ENCODE peak calls at places on chromosomes 11 and 22, in four cellular contexts. M, R, S and W are unnamed samples.

GRCh38 chr11:117223741-117224685 is 7.9 kb downstream of the PCSK7 start:
- DNase-seq in M (no peak), R (no peak), S (no peak), W (peak; percentile 86)

GRCh38 chr22:39176067-39176621 is 23.7 kb upstream of the CBX7 start:
- DNase-seq in M (peak; percentile 72), R (peak; percentile 87), S (no peak), W (no peak)

GRCh38 chr11:17559341-17560087 is 12.5 kb downstream of the OTOG start:
- DNase-seq in M (no peak), R (peak; percentile 2), S (no peak), W (no peak)

GRCh38 chr22:44603774-44604173 is 98.2 kb upstream of the PRR5 start:
- DNase-seq in M (no peak), R (no peak), S (no peak), W (no peak)

GRCh38 chr11:117490019-117490679 is 162.5 kb downstream of the CEP164 start:
- DNase-seq in M (no peak), R (no peak), S (no peak), W (no peak)

GRCh38 chr22:40525250-40525884 is 111.2 kb downstream of the MRTFA start:
- DNase-seq in M (peak; percentile 31), R (peak; percentile 64), S (no peak), W (peak; percentile 26)

GRCh38 chr11:71329731-71330130 is 77.4 kb upstream of the SHANK2 start:
- DNase-seq in M (no peak), R (no peak), S (no peak), W (no peak)

GRCh38 chr11:132099692-132100091 is 729.3 kb downstream of the NTM start:
- DNase-seq in M (no peak), R (peak; percentile 76), S (no peak), W (peak; percentile 1)

GRCh38 chr11:126098204-126098769 is 35.6 kb upstream of the CDON start:
- DNase-seq in M (no peak), R (no peak), S (no peak), W (no peak)

GRCh38 chr22:20549232-20549841 is 41.9 kb downstream of the MED15 start:
- DNase-seq in M (no peak), R (no peak), S (no peak), W (peak; percentile 49)
- TF ChIP-seq CREM in M (no peak), R (no peak), S (no peak), W (no peak)

DNA sequence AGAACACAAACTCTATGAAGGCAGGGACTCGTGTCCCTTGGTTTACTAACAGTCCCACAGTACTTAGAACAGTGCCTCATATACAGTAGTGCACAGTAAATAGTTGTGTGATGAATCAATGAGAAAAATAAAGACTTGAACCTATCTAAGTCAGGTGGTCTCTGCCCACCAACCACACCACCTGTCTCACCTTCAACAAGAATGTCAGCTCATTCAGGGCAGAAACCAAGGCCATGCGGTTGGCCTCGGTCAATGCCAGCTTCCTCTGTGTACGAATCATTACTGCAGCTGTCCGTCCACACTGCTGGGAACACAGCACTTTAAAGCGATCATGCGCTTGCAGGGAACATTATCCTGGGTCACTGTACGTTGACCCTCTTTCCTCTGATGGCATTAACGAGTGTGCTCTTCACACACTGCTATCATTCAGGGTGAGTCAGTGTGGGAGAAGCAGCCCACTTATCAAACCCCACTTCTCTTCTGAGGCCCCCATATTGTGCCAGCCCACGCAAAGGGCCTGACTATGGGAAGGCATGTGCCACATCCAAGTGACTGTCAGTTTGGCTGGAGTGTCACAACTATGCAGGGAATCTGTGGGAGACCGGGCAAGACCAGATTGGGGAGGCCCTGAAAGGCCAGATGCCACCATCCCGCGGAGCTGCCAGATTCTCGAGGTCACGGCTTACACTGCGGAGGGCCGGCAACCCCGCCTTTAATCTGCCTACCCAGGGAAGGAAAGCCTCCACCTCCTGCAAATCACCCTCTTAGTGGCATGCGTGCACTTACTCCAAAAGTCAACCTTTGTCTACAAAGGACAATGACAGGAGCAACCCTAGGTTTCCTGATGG is 36.1 kb downstream of the LARGE1 start:
- DNase-seq in M (peak; percentile 15), R (no peak), S (no peak), W (no peak)
- TF ChIP-seq CREM in M (no peak), R (no peak), S (no peak), W (no peak)

GRCh38 chr11:115761817-115762216 is 257.6 kb upstream of the CADM1 start:
- DNase-seq in M (no peak), R (no peak), S (no peak), W (no peak)

GRCh38 chr11:115769891-115770290 is 265.7 kb upstream of the CADM1 start:
- DNase-seq in M (no peak), R (no peak), S (no peak), W (no peak)

GRCh38 chr11:115761348-115761747 is 257.1 kb upstream of the CADM1 start:
- DNase-seq in M (no peak), R (no peak), S (no peak), W (no peak)

GRCh38 chr11:115764172-115764571 is 260.0 kb upstream of the CADM1 start:
- DNase-seq in M (no peak), R (no peak), S (no peak), W (no peak)

GRCh38 chr11:115765803-115766239 is 261.6 kb upstream of the CADM1 start:
- DNase-seq in M (no peak), R (no peak), S (no peak), W (no peak)
- TF ChIP-seq CREM in M (no peak), R (no peak), S (no peak), W (no peak)

GRCh38 chr11:112352907-112353306 is 92.2 kb upstream of the PLET1 start:
- DNase-seq in M (no peak), R (no peak), S (no peak), W (no peak)

GRCh38 chr11:112354364-112354763 is 93.7 kb upstream of the PLET1 start:
- DNase-seq in M (no peak), R (no peak), S (no peak), W (no peak)

GRCh38 chr11:112361396-112361795 is 100.7 kb upstream of the PLET1 start:
- DNase-seq in M (no peak), R (no peak), S (no peak), W (no peak)

GRCh38 chr11:112357488-112357887 is 96.8 kb upstream of the PLET1 start:
- DNase-seq in M (no peak), R (no peak), S (no peak), W (no peak)

DNA sequence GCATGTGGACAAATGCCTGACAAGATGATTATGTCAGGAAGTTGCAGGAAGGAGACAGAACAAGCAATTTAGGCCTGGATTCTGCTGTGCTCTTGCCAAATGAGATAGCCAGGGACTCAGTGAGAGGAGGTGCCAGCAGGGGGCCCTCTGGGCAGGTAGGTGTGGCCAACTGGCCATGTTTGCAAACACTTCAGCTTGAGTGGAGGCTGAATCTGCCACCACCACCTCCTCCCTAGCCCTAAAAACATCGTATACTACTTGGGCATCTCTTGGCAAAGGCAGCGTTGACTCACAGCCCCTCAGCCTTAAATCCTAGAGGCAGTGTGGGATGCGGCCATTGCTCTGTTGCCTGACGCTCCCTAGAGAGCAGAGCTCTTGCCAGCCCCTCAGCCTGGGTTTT is 95.1 kb upstream of the PLET1 start:
- DNase-seq in M (no peak), R (peak; percentile 61), S (no peak), W (peak; percentile 38)
- TF ChIP-seq CREM in M (no peak), R (no peak), S (no peak), W (no peak)

DNA sequence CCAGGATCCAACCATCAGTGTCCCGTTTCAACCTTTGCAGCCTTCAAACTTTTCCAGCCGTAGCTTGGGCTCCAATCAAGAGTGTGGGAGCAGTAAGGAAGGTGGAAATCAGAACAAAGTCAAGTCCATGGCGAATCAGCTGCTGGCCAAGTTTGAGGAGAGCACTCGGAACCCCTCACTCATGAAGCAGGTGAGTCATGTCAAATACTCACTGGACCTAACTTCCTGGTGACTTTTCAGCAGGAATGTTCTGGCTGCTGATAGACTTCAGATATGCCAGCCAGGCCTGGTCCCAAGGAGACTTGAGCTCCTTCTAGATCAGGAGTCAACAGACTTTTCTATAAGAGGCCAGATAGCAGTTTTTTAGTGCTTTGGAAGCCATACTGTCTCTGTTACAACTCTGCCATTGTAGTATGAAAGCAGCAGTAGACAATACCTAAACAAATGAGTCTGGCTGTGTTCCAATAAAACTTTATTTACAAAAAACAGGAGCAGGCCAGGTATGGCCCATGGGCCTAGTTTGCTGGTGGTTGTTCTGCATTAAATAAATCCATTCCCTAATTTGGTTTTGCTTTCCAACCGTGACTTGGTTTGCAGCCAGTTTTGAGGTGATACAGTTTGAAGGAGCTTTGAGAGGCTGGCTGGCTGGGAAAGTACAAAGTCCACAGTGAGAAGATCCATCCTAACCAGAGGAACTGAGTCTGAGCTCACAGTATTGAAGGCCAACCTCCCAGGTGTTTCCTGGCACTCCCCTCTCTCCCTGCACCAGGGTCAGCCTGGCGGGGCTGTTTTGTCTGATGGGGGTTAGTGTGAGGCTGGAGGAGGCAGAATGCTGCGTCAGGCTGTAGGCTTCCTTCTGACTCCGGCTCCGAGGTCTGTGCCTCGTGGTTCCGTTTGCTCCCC is 129.3 kb downstream of the MICAL2 start:
- DNase-seq in M (no peak), R (no peak), S (no peak), W (no peak)
- TF ChIP-seq CREM in M (no peak), R (no peak), S (no peak), W (no peak)

GRCh38 chr11:14836106-14836492 is 55.9 kb downstream of the CYP2R1 start:
- DNase-seq in M (no peak), R (no peak), S (no peak), W (no peak)

DNA sequence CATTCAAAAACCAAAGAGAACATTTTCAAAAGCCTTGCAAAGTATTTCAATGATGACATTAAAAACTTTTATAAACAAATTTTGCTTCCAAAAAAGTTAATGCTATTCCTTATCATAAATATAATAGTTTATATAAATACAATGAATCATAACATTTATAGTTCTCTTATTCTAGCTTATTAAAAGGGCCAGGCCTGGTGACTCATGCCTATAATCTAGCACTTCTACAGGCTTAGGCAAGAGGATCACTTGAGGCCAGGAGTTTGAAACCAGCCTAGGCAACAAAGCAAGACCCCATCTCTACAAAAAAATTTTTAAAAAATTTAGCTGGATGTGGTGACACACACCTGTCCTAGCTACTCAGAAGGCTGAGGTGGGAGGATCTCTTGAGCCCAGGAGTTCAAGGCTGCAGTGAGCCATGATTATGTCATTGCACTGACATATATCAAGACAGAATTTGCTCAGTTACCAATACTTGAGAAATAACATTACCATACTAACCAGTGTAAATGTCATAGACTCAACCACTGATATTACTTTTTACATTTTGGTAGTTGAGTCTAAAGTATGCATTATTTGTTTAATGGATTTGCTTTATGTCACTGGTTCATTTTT is 56.4 kb downstream of the CYP2R1 start:
- DNase-seq in M (no peak), R (no peak), S (no peak), W (no peak)
- TF ChIP-seq CREM in M (no peak), R (no peak), S (no peak), W (no peak)

GRCh38 chr11:128964463-128964930 is 21.8 kb upstream of the TP53AIP1 start:
- DNase-seq in M (no peak), R (no peak), S (no peak), W (no peak)

GRCh38 chr11:128968916-128969315 is 26.2 kb upstream of the TP53AIP1 start:
- DNase-seq in M (no peak), R (no peak), S (no peak), W (no peak)

GRCh38 chr11:128967578-128967977 is 24.9 kb upstream of the TP53AIP1 start:
- DNase-seq in M (no peak), R (no peak), S (no peak), W (no peak)

GRCh38 chr11:128963744-128964340 is 21.2 kb upstream of the TP53AIP1 start:
- DNase-seq in M (no peak), R (no peak), S (no peak), W (no peak)

DNA sequence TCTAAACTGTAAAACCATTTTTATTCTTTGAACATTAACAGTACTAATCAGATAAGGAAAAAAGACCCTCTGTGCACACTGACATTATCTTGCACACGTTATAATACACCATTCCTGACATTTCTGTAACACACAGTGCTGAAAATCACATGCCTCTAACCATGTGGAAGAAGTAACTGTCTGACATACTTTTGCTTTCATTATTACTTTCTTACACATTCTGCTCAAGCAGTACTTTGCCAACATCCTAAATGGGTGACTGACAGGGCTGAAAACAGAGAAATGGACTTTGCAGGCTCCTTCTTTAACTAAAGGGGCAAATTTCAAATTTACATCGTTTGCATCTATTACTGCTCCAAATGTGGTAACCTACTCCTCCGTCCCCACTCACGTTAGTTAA is 22.8 kb upstream of the TP53AIP1 start:
- DNase-seq in M (no peak), R (no peak), S (peak; percentile 59), W (no peak)
- TF ChIP-seq CREM in M (no peak), R (no peak), S (no peak), W (no peak)